ENCODE peak calls at places on chromosomes 12 and 14, in six cellular contexts. S is colonic mucosa, J is OCI-LY7, T is stomach, G is RWPE1, V is NCI-H2171. H is an unnamed sample.

GRCh38 chr12:253116-253831 is 9.4 kb downstream of the SLC6A13 start:
- DNase-seq in S (no peak), V (no peak), T (no peak), J (no peak), G (no peak), H (no peak)

GRCh38 chr14:64209428-64210165 is 84.6 kb downstream of the ESR2 start:
- DNase-seq in V (no peak), S (peak), J (no peak), T (no peak), G (no peak), H (peak)

GRCh38 chr12:122399254-122399591 is 23.2 kb downstream of the CLIP1 start:
- DNase-seq in J (no peak), S (no peak), V (no peak), T (no peak), G (no peak), H (no peak)

GRCh38 chr14:22653012-22653621 is 9.0 kb upstream of the OR6J1 start:
- DNase-seq in G (peak), J (peak), S (peak), T (peak), V (peak), H (peak)

GRCh38 chr14:99657645-99658155 is 12.8 kb downstream of the HHIPL1 start:
- DNase-seq in S (no peak), T (no peak), J (no peak), G (no peak), V (no peak), H (no peak)

GRCh38 chr12:68932701-68933563 is at the start of gene CPM:
- DNase-seq in V (peak), S (peak), T (peak), G (peak), J (peak), H (peak)

GRCh38 chr14:71988954-71989353 is 56.7 kb downstream of the RGS6 start:
- DNase-seq in V (no peak), G (no peak), T (no peak), S (no peak), J (no peak), H (no peak)

GRCh38 chr12:116066381-116067230 is 210.9 kb downstream of the MED13L start:
- DNase-seq in G (peak), J (peak), T (peak), V (peak), S (peak), H (peak)

GRCh38 chr12:18139989-18140596 is 50.1 kb upstream of the RERGL start:
- DNase-seq in G (no peak), T (no peak), V (no peak), J (peak), S (no peak), H (no peak)

GRCh38 chr14:83170165-83170564 is 1636.5 kb upstream of the SEL1L start:
- DNase-seq in S (no peak), G (no peak), V (no peak), J (no peak), T (no peak), H (no peak)

GRCh38 chr12:47797432-47797831 is 22.3 kb downstream of the HDAC7 start:
- DNase-seq in S (no peak), G (no peak), J (peak), V (no peak), T (peak), H (peak)